ENCODE peak calls at places on chromosomes 4 and X, in seven cellular contexts. X is right lobe of liver, W is BJ, Q is spleen, G is esophagus muscularis mucosa, Z is breast epithelium, D is endodermal cell. A is an unnamed sample.

GRCh38 chr4:5708171-5708828 is at the start of gene EVC2:
- DNase-seq in Z (peak), Q (no peak), X (no peak), G (no peak), D (peak), W (no peak), A (peak)

GRCh38 chrX:96474357-96475125 is 210.1 kb upstream of the DIAPH2 start:
- DNase-seq in G (no peak), D (no peak), X (no peak), W (no peak), Q (no peak), Z (no peak), A (no peak)

GRCh38 chr4:138114434-138114833 is 127.7 kb downstream of the SLC7A11 start:
- DNase-seq in W (no peak), X (no peak), D (no peak), Q (no peak), Z (no peak), G (no peak), A (no peak)

GRCh38 chrX:39247536-39247935 is 446.3 kb downstream of the MID1IP1 start:
- DNase-seq in W (no peak), X (no peak), Q (no peak), G (no peak), D (no peak), Z (no peak), A (no peak)

GRCh38 chr4:6695660-6696581 is 2.2 kb downstream of the S100P start:
- DNase-seq in W (no peak), D (peak), G (no peak), X (peak), Q (peak), Z (peak), A (peak)

GRCh38 chrX:134604701-134605271 is 53.5 kb downstream of the PLAC1 start:
- DNase-seq in X (no peak), Q (no peak), W (no peak), D (no peak), Z (no peak), G (no peak), A (no peak)

GRCh38 chr4:101831816-101832215 is 41.3 kb downstream of the BANK1 start:
- DNase-seq in W (no peak), G (no peak), D (no peak), X (no peak), Z (no peak), Q (no peak), A (no peak)

GRCh38 chr4:36773467-36773866 is 471.1 kb upstream of the NWD2 start:
- DNase-seq in Q (no peak), G (no peak), X (no peak), Z (no peak), D (no peak), W (no peak), A (no peak)

GRCh38 chr4:126969360-126969759 is 663.4 kb upstream of the INTU start:
- DNase-seq in W (no peak), Z (no peak), D (no peak), Q (no peak), G (no peak), X (no peak), A (no peak)

GRCh38 chr4:94262163-94263016 is 54.7 kb downstream of the SMARCAD1 start:
- DNase-seq in X (no peak), D (no peak), G (no peak), W (no peak), Z (no peak), Q (no peak), A (no peak)

GRCh38 chr4:60195256-60195655 is 1004.9 kb upstream of the ADGRL3 start:
- DNase-seq in X (no peak), W (no peak), D (no peak), G (no peak), Z (no peak), Q (no peak), A (no peak)

GRCh38 chrX:3638280-3638873 is 75.1 kb downstream of the PRKX start:
- DNase-seq in Q (no peak), Z (no peak), X (no peak), W (no peak), D (peak), G (no peak), A (peak)

GRCh38 chr4:188154668-188155423 is 15.6 kb downstream of the TRIML1 start:
- DNase-seq in Q (no peak), X (no peak), Z (no peak), D (no peak), G (no peak), W (no peak), A (no peak)

GRCh38 chrX:130095249-130095648 is 15.0 kb downstream of the ELF4 start:
- DNase-seq in Z (no peak), X (no peak), G (no peak), Q (no peak), W (no peak), D (no peak), A (no peak)

GRCh38 chr4:8735236-8736082 is 136.2 kb downstream of the HMX1 start:
- DNase-seq in Q (no peak), Z (no peak), X (peak), G (peak), W (no peak), D (no peak), A (no peak)

GRCh38 chrX:50941638-50942037 is 31.1 kb downstream of the BMP15 start:
- DNase-seq in Z (no peak), G (no peak), X (no peak), W (no peak), D (peak), Q (peak), A (no peak)

GRCh38 chrX:121746105-121746504 is 698.7 kb downstream of the GLUD2 start:
- DNase-seq in Q (no peak), W (no peak), D (no peak), Z (no peak), X (no peak), G (no peak), A (no peak)

GRCh38 chrX:72309297-72310071 is 3.8 kb upstream of the CITED1 start:
- DNase-seq in Q (no peak), W (no peak), Z (no peak), X (no peak), D (no peak), G (no peak), A (no peak)

GRCh38 chr4:732480-732879 is 26.8 kb downstream of the PCGF3 start:
- DNase-seq in X (no peak), D (no peak), G (no peak), W (no peak), Q (no peak), Z (no peak), A (no peak)

GRCh38 chrX:39857780-39858179 is 240.0 kb downstream of the BCOR start:
- DNase-seq in W (no peak), Q (no peak), G (no peak), Z (no peak), X (no peak), D (no peak), A (no peak)

GRCh38 chrX:53362439-53362838 is 60.0 kb downstream of the SMC1A start:
- DNase-seq in G (no peak), Z (no peak), Q (no peak), D (no peak), W (no peak), X (no peak), A (no peak)

GRCh38 chrX:3599787-3600465 is 113.5 kb downstream of the PRKX start:
- DNase-seq in D (no peak), G (no peak), X (no peak), Z (no peak), W (no peak), Q (no peak), A (no peak)

GRCh38 chrX:153776611-153777045 is 4.2 kb upstream of the SRPK3 start:
- DNase-seq in Z (no peak), D (no peak), Q (peak), G (no peak), X (no peak), W (no peak), A (peak)

GRCh38 chrX:41014776-41015175 is 70.5 kb upstream of the USP9X start:
- DNase-seq in Q (no peak), Z (no peak), D (no peak), X (no peak), G (no peak), W (no peak), A (no peak)

GRCh38 chr4:23885943-23886590 is 3.8 kb downstream of the PPARGC1A start:
- DNase-seq in Z (no peak), W (no peak), Q (no peak), G (peak), D (peak), X (no peak), A (no peak)

GRCh38 chr4:55321707-55322264 is 24.3 kb upstream of the SRD5A3 start:
- DNase-seq in W (no peak), Q (no peak), D (peak), X (peak), Z (peak), G (no peak), A (peak)

GRCh38 chr4:86442881-86443280 is 83.0 kb upstream of the MAPK10 start:
- DNase-seq in D (no peak), G (no peak), Z (no peak), W (no peak), Q (no peak), X (no peak), A (no peak)

GRCh38 chr4:167100120-167100519 is 134.2 kb downstream of the SPOCK3 start:
- DNase-seq in X (no peak), Z (no peak), G (no peak), Q (no peak), W (no peak), D (no peak), A (no peak)

GRCh38 chr4:145626623-145626982 is 7.4 kb downstream of the MMAA start:
- DNase-seq in D (no peak), W (no peak), X (no peak), Z (no peak), Q (no peak), G (no peak), A (no peak)

GRCh38 chrX:20230406-20230805 is 36.3 kb downstream of the RPS6KA3 start:
- DNase-seq in X (no peak), D (no peak), G (no peak), W (no peak), Q (no peak), Z (no peak), A (no peak)

GRCh38 chr4:151485541-151486131 is 76.7 kb downstream of the FHIP1A start:
- DNase-seq in G (no peak), D (peak), Z (no peak), X (peak), Q (no peak), W (no peak), A (no peak)

GRCh38 chrX:41870719-41871151 is 52.6 kb downstream of the CASK start:
- DNase-seq in D (no peak), Z (no peak), G (no peak), X (no peak), Q (no peak), W (no peak), A (peak)

GRCh38 chr4:187603093-187603395 is 392.5 kb upstream of the ZFP42 start:
- DNase-seq in D (no peak), Z (no peak), G (no peak), X (no peak), Q (no peak), W (peak), A (no peak)

GRCh38 chr4:96448315-96448872 is 608.5 kb downstream of the PDHA2 start:
- DNase-seq in Q (no peak), X (no peak), Z (no peak), D (no peak), G (no peak), W (no peak), A (no peak)

GRCh38 chr4:107034091-107034698 is 1.9 kb downstream of the DKK2 start:
- DNase-seq in Z (no peak), X (no peak), D (peak), Q (peak), G (no peak), W (no peak), A (peak)
- H3K4me3 ChIP-seq in Z (peak), X (no peak), D (peak), Q (peak), G (peak), W (peak), A (no peak)

GRCh38 chrX:115268421-115268820 is 21.1 kb upstream of the LUZP4 start:
- DNase-seq in X (no peak), G (no peak), W (no peak), Q (no peak), D (peak), Z (no peak), A (no peak)
- TF ChIP-seq CTCF in X (peak), G (peak), W (peak), Q (no peak), D (peak), Z (no peak), A (no peak)

GRCh38 chrX:73855546-73855945 is 292.5 kb downstream of the CHIC1 start:
- DNase-seq in D (peak), Z (peak), W (no peak), Q (no peak), X (peak), G (no peak), A (peak)

GRCh38 chrX:73851014-73852009 is 288.3 kb downstream of the CHIC1 start:
- DNase-seq in Q (peak), D (no peak), W (no peak), X (no peak), G (no peak), Z (peak), A (no peak)

GRCh38 chrX:73849054-73849453 is 286.1 kb downstream of the CHIC1 start:
- DNase-seq in Z (no peak), W (no peak), X (no peak), D (no peak), Q (no peak), G (no peak), A (no peak)

GRCh38 chrX:73850124-73851013 is 287.4 kb downstream of the CHIC1 start:
- DNase-seq in G (no peak), D (peak), Q (no peak), W (no peak), Z (peak), X (no peak), A (peak)

DNA sequence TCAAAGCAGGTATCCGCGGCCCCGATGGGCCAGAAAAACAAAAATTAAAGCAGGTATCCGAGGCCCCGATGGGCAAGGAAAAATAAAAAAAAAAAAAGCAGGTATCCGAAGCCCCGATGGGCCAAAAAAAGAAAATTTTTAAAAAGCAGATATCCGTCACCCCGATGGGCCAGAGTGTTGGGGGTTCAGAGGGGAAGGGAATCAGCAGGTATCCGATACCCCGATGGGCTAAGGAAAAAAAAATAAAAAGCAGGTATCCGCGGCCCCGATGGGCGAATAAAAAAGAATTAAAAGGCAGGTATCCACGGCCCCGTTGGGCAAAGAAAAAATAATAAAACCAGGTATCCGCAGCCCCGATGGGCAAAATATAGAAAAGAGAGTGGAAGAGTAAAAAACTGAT is 289.0 kb downstream of the CHIC1 start:
- DNase-seq in D (no peak), X (no peak), Z (no peak), G (no peak), Q (no peak), W (no peak), A (no peak)
- H3K4me3 ChIP-seq in D (no peak), X (peak), Z (peak), G (peak), Q (peak), W (no peak), A (no peak)

DNA sequence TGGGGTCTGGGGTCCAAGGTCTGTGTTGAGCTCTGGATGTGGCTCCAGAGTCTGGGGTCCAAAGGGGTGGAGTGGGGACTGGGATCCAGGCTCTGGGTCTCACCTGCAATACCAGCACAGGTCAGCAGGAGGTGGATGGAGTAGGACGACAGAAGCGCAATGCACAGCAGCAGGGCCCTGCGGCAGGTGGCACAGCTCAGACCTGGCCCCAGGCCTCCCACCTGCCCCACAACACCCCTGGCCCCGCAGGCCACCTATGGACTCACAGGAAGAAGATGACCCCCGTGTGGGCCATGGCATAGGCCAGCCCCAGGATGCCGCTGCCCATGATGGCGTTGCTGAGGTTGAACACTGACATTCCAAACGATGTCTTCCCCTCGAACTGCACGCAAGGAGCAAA is 3.4 kb downstream of the SLC38A5 start:
- DNase-seq in D (peak), W (no peak), X (no peak), Q (peak), Z (no peak), G (no peak), A (no peak)
- TF ChIP-seq CTCF in D (peak), W (no peak), X (no peak), Q (no peak), Z (no peak), G (no peak), A (no peak)

GRCh38 chr4:177315767-177316490 is 6.3 kb downstream of the NEIL3 start:
- DNase-seq in Z (no peak), X (no peak), W (no peak), D (no peak), Q (no peak), G (no peak), A (no peak)
- H3K4me3 ChIP-seq in Z (no peak), X (no peak), W (no peak), D (no peak), Q (peak), G (no peak), A (no peak)

GRCh38 chrX:106415276-106415895 is 196.4 kb upstream of the RADX start:
- DNase-seq in D (peak), W (no peak), G (no peak), Z (no peak), Q (no peak), X (no peak), A (peak)
- TF ChIP-seq CTCF in D (peak), W (peak), G (peak), Z (peak), Q (peak), X (peak), A (no peak)

DNA sequence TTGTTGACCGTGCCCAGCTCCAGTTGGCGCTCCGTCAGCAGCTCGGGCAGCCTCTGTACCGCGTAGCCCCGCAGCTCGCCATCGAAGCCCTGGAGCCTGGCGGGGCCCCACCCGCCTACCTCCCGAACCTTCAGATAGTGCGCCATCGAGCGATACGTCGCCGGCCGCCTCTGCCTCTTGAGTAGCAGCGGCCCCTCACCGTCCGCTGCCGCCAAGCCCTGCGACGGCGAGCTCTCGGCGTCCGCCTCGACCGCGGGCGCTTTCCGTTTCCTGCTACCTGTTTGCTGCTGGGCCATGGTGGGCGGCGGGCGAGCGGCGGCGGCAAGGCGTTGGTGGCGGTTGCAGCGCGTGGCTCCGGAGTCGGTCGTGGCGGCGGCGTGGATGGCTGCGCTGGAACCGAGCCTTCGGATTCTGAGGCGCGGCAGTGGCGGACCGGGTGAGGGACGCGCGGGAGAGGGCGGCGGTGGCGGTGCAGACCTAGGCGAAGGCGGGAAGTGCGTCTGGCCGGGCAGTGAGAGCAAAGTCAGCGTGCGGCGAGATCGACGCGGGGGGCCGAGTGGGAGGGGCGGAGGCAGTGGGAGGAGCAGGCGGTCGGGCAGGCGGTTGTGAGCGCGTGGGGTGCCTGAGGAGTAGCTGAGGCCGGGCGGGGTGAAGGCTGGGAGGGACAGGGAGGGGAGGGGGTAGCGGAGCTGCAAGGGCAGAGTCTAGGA is at the start of gene DCAF12L1:
- DNase-seq in X (no peak), W (no peak), Z (no peak), G (no peak), Q (peak), D (peak), A (peak)
- H3K4me3 ChIP-seq in X (no peak), W (no peak), Z (peak), G (no peak), Q (peak), D (no peak), A (no peak)

DNA sequence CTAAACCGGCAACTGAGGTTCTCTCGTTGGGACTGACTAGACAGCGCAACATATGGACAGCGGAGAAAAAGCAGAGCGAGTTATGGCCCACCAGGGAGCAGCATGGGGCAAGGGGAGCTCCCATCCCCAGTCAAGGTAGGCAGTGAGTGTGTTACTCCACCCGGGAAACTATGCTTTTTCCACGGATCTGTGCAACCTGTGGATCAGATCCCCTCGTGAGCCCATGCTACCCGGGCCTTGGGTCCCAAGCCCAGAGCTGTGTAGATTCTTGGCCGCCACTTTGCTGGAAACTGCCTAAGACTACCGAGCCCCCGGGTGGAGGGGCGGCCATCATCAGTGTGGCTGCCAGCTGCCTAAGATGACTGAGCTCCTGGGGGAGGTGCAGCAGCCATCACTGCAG is 140.9 kb downstream of the PAPSS1 start:
- DNase-seq in Z (no peak), W (no peak), X (no peak), G (no peak), Q (no peak), D (no peak), A (no peak)
- TF ChIP-seq CTCF in Z (no peak), W (peak), X (no peak), G (no peak), Q (no peak), D (peak), A (no peak)

GRCh38 chrX:54495814-54496516 is at the start of gene FGD1:
- DNase-seq in X (peak), W (no peak), D (peak), Q (peak), G (peak), Z (peak), A (peak)

GRCh38 chrX:54494166-54494969 is 1.7 kb downstream of the FGD1 start:
- DNase-seq in D (no peak), W (no peak), Z (no peak), X (no peak), Q (no peak), G (no peak), A (no peak)

GRCh38 chrX:54496517-54496852 is 451 bp upstream of the FGD1 start:
- DNase-seq in D (peak), X (no peak), W (no peak), Q (no peak), G (no peak), Z (no peak), A (no peak)

GRCh38 chrX:54494970-54495813 is 842 bp downstream of the FGD1 start:
- DNase-seq in G (no peak), X (peak), W (no peak), D (peak), Z (no peak), Q (no peak), A (peak)

GRCh38 chrX:54492340-54492739 is 3.7 kb downstream of the FGD1 start:
- DNase-seq in W (no peak), X (no peak), Z (no peak), Q (no peak), G (no peak), D (no peak), A (no peak)
- H3K4me3 ChIP-seq in W (no peak), X (no peak), Z (no peak), Q (no peak), G (no peak), D (no peak), A (no peak)